ENCODE peak calls at places on chromosome 12, in five cellular contexts. One of them, this sample, is unnamed.

GRCh38 chr12:93136243-93137015 is 207.3 kb upstream of the EEA1 start:
- DNase-seq in heart left ventricle: no peak
- DNase-seq in body of pancreas: no peak
- DNase-seq in cardiac muscle cell: no peak
- DNase-seq in H9: no peak
- DNase-seq in this sample: no peak

GRCh38 chr12:51941011-51941561 is 10.4 kb upstream of the ACVR1B start:
- DNase-seq in heart left ventricle: no peak
- DNase-seq in body of pancreas: no peak
- DNase-seq in cardiac muscle cell: peak
- DNase-seq in H9: no peak
- DNase-seq in this sample: no peak

GRCh38 chr12:9340422-9341259 is 132.4 kb upstream of the PZP start:
- DNase-seq in heart left ventricle: no peak
- DNase-seq in body of pancreas: no peak
- DNase-seq in cardiac muscle cell: peak
- DNase-seq in H9: no peak
- DNase-seq in this sample: no peak

GRCh38 chr12:65699251-65699650 is 125.0 kb upstream of the HMGA2 start:
- DNase-seq in heart left ventricle: no peak
- DNase-seq in body of pancreas: no peak
- DNase-seq in cardiac muscle cell: peak
- DNase-seq in H9: no peak
- DNase-seq in this sample: no peak

GRCh38 chr12:50212071-50212467 is 44.9 kb upstream of the CERS5 start:
- DNase-seq in heart left ventricle: no peak
- DNase-seq in body of pancreas: no peak
- DNase-seq in cardiac muscle cell: no peak
- DNase-seq in H9: no peak
- DNase-seq in this sample: no peak

GRCh38 chr12:19153396-19153795 is 23.9 kb downstream of the PLEKHA5 start:
- DNase-seq in heart left ventricle: no peak
- DNase-seq in body of pancreas: no peak
- DNase-seq in cardiac muscle cell: no peak
- DNase-seq in H9: no peak
- DNase-seq in this sample: no peak

GRCh38 chr12:34340534-34341361 is 318.5 kb downstream of the ALG10 start:
- DNase-seq in heart left ventricle: no peak
- DNase-seq in body of pancreas: no peak
- DNase-seq in cardiac muscle cell: no peak
- DNase-seq in H9: no peak
- DNase-seq in this sample: no peak

GRCh38 chr12:11638271-11638916 is 11.1 kb upstream of the ETV6 start:
- DNase-seq in heart left ventricle: no peak
- DNase-seq in body of pancreas: no peak
- DNase-seq in cardiac muscle cell: no peak
- DNase-seq in H9: no peak
- DNase-seq in this sample: no peak

GRCh38 chr12:43733687-43734086 is 24.9 kb downstream of the PUS7L start:
- DNase-seq in heart left ventricle: no peak
- DNase-seq in body of pancreas: no peak
- DNase-seq in cardiac muscle cell: no peak
- DNase-seq in H9: no peak
- DNase-seq in this sample: no peak

GRCh38 chr12:43740511-43741100 is 18.0 kb downstream of the PUS7L start:
- DNase-seq in heart left ventricle: no peak
- DNase-seq in body of pancreas: no peak
- DNase-seq in cardiac muscle cell: peak
- DNase-seq in H9: no peak
- DNase-seq in this sample: no peak

GRCh38 chr12:43737646-43738045 is 20.9 kb downstream of the PUS7L start:
- DNase-seq in heart left ventricle: no peak
- DNase-seq in body of pancreas: no peak
- DNase-seq in cardiac muscle cell: no peak
- DNase-seq in H9: no peak
- DNase-seq in this sample: no peak

GRCh38 chr12:43742106-43742505 is 16.5 kb downstream of the PUS7L start:
- DNase-seq in heart left ventricle: no peak
- DNase-seq in body of pancreas: no peak
- DNase-seq in cardiac muscle cell: peak
- DNase-seq in H9: no peak
- DNase-seq in this sample: no peak

GRCh38 chr12:43736921-43737440 is 21.6 kb downstream of the PUS7L start:
- DNase-seq in heart left ventricle: no peak
- DNase-seq in body of pancreas: no peak
- DNase-seq in cardiac muscle cell: no peak
- DNase-seq in H9: no peak
- DNase-seq in this sample: no peak
- H3K27ac ChIP-seq in heart left ventricle: no peak
- H3K27ac ChIP-seq in body of pancreas: no peak
- H3K27ac ChIP-seq in cardiac muscle cell: no peak
- H3K27ac ChIP-seq in H9: no peak
- H3K27ac ChIP-seq in this sample: no peak

DNA sequence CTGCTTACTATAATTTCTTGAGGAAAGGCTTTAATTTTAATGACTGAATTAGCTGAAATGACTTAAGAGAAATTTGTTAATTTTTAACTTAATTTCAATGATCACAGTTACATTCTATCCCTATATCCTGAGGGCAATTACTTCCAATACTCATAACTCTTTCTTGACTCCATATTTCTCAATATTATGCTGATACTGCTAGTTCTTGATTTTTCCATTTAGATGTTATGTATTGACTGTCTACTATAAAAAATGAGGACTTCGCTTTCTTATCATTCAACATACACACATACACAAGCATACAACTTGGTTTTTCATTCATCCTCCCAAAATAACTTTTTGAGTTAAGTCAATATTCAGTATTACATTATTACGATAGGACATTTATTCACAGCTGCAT is 176.2 kb downstream of the PHLDA1 start:
- DNase-seq in heart left ventricle: no peak
- DNase-seq in body of pancreas: no peak
- DNase-seq in cardiac muscle cell: no peak
- DNase-seq in H9: no peak
- DNase-seq in this sample: no peak
- H3K27ac ChIP-seq in heart left ventricle: no peak
- H3K27ac ChIP-seq in body of pancreas: no peak
- H3K27ac ChIP-seq in cardiac muscle cell: no peak
- H3K27ac ChIP-seq in H9: no peak
- H3K27ac ChIP-seq in this sample: no peak

GRCh38 chr12:68521321-68521839 is 89.3 kb upstream of the RAP1B start:
- DNase-seq in heart left ventricle: no peak
- DNase-seq in body of pancreas: no peak
- DNase-seq in cardiac muscle cell: peak
- DNase-seq in H9: no peak
- DNase-seq in this sample: no peak
- H3K27ac ChIP-seq in heart left ventricle: no peak
- H3K27ac ChIP-seq in body of pancreas: peak
- H3K27ac ChIP-seq in cardiac muscle cell: no peak
- H3K27ac ChIP-seq in H9: no peak
- H3K27ac ChIP-seq in this sample: no peak

GRCh38 chr12:102023343-102023930 is 38.4 kb downstream of the WASHC3 start:
- DNase-seq in heart left ventricle: no peak
- DNase-seq in body of pancreas: no peak
- DNase-seq in cardiac muscle cell: peak
- DNase-seq in H9: no peak
- DNase-seq in this sample: no peak
- H3K27ac ChIP-seq in heart left ventricle: no peak
- H3K27ac ChIP-seq in body of pancreas: no peak
- H3K27ac ChIP-seq in cardiac muscle cell: no peak
- H3K27ac ChIP-seq in H9: no peak
- H3K27ac ChIP-seq in this sample: no peak

GRCh38 chr12:15206831-15207394 is 14.3 kb downstream of the RERG start:
- DNase-seq in heart left ventricle: no peak
- DNase-seq in body of pancreas: no peak
- DNase-seq in cardiac muscle cell: no peak
- DNase-seq in H9: no peak
- DNase-seq in this sample: no peak
- H3K27ac ChIP-seq in heart left ventricle: peak
- H3K27ac ChIP-seq in body of pancreas: no peak
- H3K27ac ChIP-seq in cardiac muscle cell: no peak
- H3K27ac ChIP-seq in H9: no peak
- H3K27ac ChIP-seq in this sample: no peak